ENCODE peak calls at places on chromosomes 2 and 18, in six cellular contexts. T is HepG2, E is A549, J is endothelial cell of umbilical vein, K is H1, Y is K562. O is an unnamed sample.

GRCh38 chr2:11213090-11213638 is 57.9 kb downstream of the SLC66A3 start:
- DNase-seq in E (no peak), K (no peak), T (no peak), Y (no peak), J (no peak), O (no peak)

GRCh38 chr2:202152104-202152771 is 79.2 kb downstream of the KIAA2012 start:
- DNase-seq in E (no peak), J (no peak), Y (no peak), T (no peak), K (no peak), O (no peak)

GRCh38 chr2:190847504-190848201 is 33.0 kb upstream of the GLS start:
- DNase-seq in J (peak), T (no peak), K (no peak), E (no peak), Y (no peak), O (no peak)

GRCh38 chr2:186636800-186637795 is 47.2 kb downstream of the ITGAV start:
- DNase-seq in J (no peak), Y (no peak), T (no peak), K (no peak), E (no peak), O (no peak)

GRCh38 chr2:96642564-96643350 is at the start of gene FER1L5:
- DNase-seq in T (no peak), Y (peak), K (peak), E (no peak), J (no peak), O (peak)

GRCh38 chr18:8454136-8454535 is 155.1 kb upstream of the RAB12 start:
- DNase-seq in K (no peak), E (no peak), T (no peak), Y (no peak), J (no peak), O (no peak)

GRCh38 chr2:218876562-218877219 is 4.0 kb upstream of the WNT10A start:
- DNase-seq in J (peak), T (peak), Y (peak), K (peak), E (peak), O (peak)

GRCh38 chr2:215888680-215889079 is 124.7 kb downstream of the MREG start:
- DNase-seq in K (no peak), J (peak), Y (no peak), T (no peak), E (no peak), O (no peak)

GRCh38 chr18:60549338-60549960 is 176.9 kb upstream of the MC4R start:
- DNase-seq in J (peak), Y (peak), K (no peak), E (peak), T (peak), O (no peak)

GRCh38 chr2:10688921-10689807 is 611 bp downstream of the NOL10 start:
- DNase-seq in E (peak), Y (peak), J (peak), K (no peak), T (no peak), O (no peak)

GRCh38 chr2:207836526-207837133 is 66.9 kb upstream of the FZD5 start:
- DNase-seq in K (peak), T (peak), Y (no peak), J (no peak), E (no peak), O (no peak)

GRCh38 chr18:56973487-56973886 is 173.4 kb upstream of the BOD1L2 start:
- DNase-seq in J (no peak), T (no peak), Y (no peak), K (no peak), E (no peak), O (no peak)

GRCh38 chr18:12946549-12947354 is 1.1 kb upstream of the SEH1L start:
- DNase-seq in T (peak), J (no peak), K (no peak), Y (peak), E (peak), O (peak)

GRCh38 chr18:36420826-36421225 is 123.3 kb downstream of the FHOD3 start:
- DNase-seq in Y (peak), K (no peak), J (no peak), T (no peak), E (no peak), O (no peak)

GRCh38 chr2:15316370-15316814 is 244.7 kb downstream of the NBAS start:
- DNase-seq in Y (no peak), T (no peak), E (no peak), J (no peak), K (no peak), O (peak)

GRCh38 chr2:130190237-130190636 is 8.0 kb downstream of the TUBA3E start:
- DNase-seq in K (no peak), J (no peak), Y (no peak), T (no peak), E (no peak), O (no peak)

GRCh38 chr18:55119434-55119833 is 160.2 kb upstream of the CCDC68 start:
- DNase-seq in T (no peak), J (peak), E (no peak), Y (peak), K (no peak), O (no peak)

GRCh38 chr2:98084151-98084868 is 2.7 kb upstream of the VWA3B start:
- DNase-seq in T (peak), Y (no peak), J (no peak), K (no peak), E (no peak), O (no peak)

GRCh38 chr18:61335737-61336555 is 2.7 kb downstream of the CDH20 start:
- DNase-seq in K (no peak), J (no peak), Y (no peak), T (no peak), E (no peak), O (no peak)

GRCh38 chr2:199977984-199978415 is 22.6 kb downstream of the MAIP1 start:
- DNase-seq in J (peak), Y (no peak), K (no peak), E (no peak), T (peak), O (no peak)

GRCh38 chr18:35026407-35027061 is 14.7 kb upstream of the MAPRE2 start:
- DNase-seq in J (no peak), T (no peak), Y (peak), E (no peak), K (no peak), O (no peak)

GRCh38 chr18:25042641-25043051 is 309.3 kb downstream of the ZNF521 start:
- DNase-seq in T (no peak), Y (no peak), E (no peak), J (peak), K (no peak), O (no peak)

GRCh38 chr2:195656131-195656858 is 731 bp upstream of the SLC39A10 start:
- DNase-seq in K (no peak), E (no peak), Y (no peak), J (no peak), T (no peak), O (no peak)

GRCh38 chr2:127566576-127566975 is 31.1 kb downstream of the MYO7B start:
- DNase-seq in J (no peak), E (no peak), K (no peak), Y (no peak), T (no peak), O (no peak)
- TF ChIP-seq JUN in J (no peak), E (no peak), K (no peak), Y (no peak), T (no peak), O (no peak)

GRCh38 chr2:181178823-181179412 is 198.5 kb downstream of the UBE2E3 start:
- DNase-seq in Y (no peak), K (no peak), T (peak), J (no peak), E (no peak), O (peak)
- TF ChIP-seq JUN in Y (no peak), K (no peak), T (no peak), J (no peak), E (no peak), O (no peak)

DNA sequence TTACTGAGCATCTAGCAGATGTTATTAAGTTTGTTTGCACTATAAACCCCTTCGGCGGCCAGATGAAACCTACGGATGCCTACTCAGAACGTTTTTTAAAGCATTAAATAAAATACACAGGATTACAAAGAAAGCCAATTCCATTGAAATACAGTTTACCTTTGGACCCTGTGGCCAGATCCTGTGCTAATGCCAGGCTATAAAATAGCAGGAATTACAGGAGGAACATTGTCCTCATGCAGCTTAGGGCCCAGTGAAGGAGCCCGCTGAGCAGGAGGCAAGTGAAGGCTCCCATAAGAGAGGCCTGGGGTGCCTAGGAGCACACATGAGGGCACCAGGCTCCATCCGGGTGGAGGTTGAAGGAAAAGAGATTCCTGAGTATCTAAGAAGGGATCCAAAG is 310.4 kb downstream of the MTX2 start:
- DNase-seq in J (no peak), E (no peak), T (no peak), K (no peak), Y (no peak), O (no peak)
- TF ChIP-seq JUN in J (no peak), E (no peak), T (no peak), K (no peak), Y (no peak), O (no peak)

GRCh38 chr18:23908827-23909226 is 105.7 kb upstream of the TTC39C start:
- DNase-seq in J (no peak), E (no peak), K (no peak), T (no peak), Y (no peak), O (no peak)
- TF ChIP-seq JUN in J (no peak), E (no peak), K (no peak), T (no peak), Y (no peak), O (no peak)

GRCh38 chr2:121359170-121359569 is 74.2 kb upstream of the TFCP2L1 start:
- DNase-seq in T (no peak), J (no peak), E (no peak), K (no peak), Y (no peak), O (no peak)
- TF ChIP-seq JUN in T (no peak), J (no peak), E (no peak), K (no peak), Y (no peak), O (no peak)

GRCh38 chr2:165407464-165407863 is 62.0 kb upstream of the CSRNP3 start:
- DNase-seq in Y (no peak), K (no peak), J (no peak), T (no peak), E (no peak), O (no peak)

GRCh38 chr2:165402142-165402541 is 67.4 kb upstream of the CSRNP3 start:
- DNase-seq in Y (no peak), K (no peak), T (no peak), E (no peak), J (peak), O (no peak)

GRCh38 chr2:165410231-165410630 is 59.3 kb upstream of the CSRNP3 start:
- DNase-seq in T (no peak), K (no peak), Y (no peak), J (no peak), E (no peak), O (no peak)

GRCh38 chr2:165408191-165408590 is 61.3 kb upstream of the CSRNP3 start:
- DNase-seq in K (no peak), E (no peak), T (no peak), Y (no peak), J (peak), O (no peak)

DNA sequence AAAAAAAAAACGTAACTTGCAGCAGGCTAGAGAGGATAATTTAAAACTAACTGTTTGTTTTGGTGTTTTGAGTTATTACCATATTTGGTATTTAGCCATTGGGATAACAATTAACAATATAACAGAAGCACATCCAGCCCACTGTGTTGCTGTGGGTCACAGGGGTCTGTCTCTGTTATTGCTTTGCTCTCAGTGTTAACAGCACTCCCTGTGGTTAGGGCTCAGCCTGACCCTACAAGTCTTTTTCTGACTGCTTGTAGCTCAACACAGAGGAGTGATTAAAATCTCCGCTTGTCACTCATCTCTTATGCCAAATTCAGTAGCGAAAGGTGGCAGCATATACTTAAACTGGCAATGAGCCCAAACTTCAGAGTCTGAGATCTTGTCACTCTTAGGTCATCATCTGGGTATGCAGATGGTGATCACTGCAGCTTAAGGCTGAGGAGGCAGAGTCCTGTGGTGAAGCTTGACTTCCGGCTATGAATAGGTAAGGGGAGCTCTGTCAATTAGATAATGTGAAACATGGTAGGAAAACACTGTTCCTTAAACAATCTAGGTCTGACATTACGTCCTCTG is 63.4 kb upstream of the CSRNP3 start:
- DNase-seq in J (no peak), K (no peak), T (no peak), Y (no peak), E (no peak), O (no peak)
- TF ChIP-seq JUN in J (no peak), K (no peak), T (no peak), Y (no peak), E (no peak), O (no peak)

GRCh38 chr18:7202119-7202680 is 28.7 kb upstream of the LRRC30 start:
- DNase-seq in Y (no peak), J (no peak), K (no peak), E (no peak), T (no peak), O (no peak)
- TF ChIP-seq JUN in Y (no peak), J (no peak), K (no peak), E (no peak), T (no peak), O (no peak)

DNA sequence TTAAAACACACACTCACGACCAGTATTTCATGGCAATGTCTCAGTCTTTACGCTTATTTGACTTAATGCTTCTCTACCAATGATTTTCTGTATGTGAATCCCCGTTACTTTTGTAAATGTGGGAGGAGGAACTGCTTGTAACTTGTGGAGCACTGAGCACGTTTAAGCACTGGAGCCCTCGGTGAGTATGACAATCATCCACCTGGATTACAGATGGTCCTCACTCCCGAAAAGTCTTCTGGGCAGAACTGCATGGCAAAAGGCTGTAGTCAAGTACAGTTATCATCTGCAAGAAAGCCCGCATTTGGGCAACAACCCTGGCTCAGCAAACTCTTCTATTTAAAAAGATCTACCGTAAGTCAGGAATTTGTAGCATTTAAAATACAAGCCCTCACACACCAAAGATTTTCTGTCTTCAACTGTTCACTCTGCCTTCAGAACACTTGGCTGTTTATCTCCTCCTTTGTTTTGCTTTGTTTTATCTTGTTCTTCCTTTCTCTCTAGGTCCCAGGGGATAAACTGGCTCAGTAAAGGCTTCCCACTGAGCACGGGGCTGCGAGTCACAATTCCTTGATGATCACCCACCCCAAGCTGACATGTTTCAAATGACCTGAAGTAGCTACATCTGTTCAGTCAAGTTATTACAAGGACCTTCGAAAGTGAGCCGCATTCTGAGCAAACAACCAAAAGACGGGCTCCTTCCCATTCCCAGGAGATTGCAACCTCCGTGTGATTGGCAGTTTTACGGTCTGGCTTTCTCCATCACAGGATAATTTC is 102.2 kb downstream of the DLGAP1 start:
- DNase-seq in J (no peak), E (no peak), K (no peak), T (no peak), Y (no peak), O (no peak)
- TF ChIP-seq JUN in J (no peak), E (no peak), K (no peak), T (no peak), Y (no peak), O (no peak)

GRCh38 chr2:3805120-3805519 is 101.7 kb downstream of the DCDC2C start:
- DNase-seq in J (no peak), Y (peak), E (peak), T (peak), K (peak), O (no peak)
- TF ChIP-seq JUN in J (no peak), Y (no peak), E (no peak), T (no peak), K (no peak), O (no peak)

GRCh38 chr2:157911646-157912217 is 35.6 kb upstream of the ACVR1 start:
- DNase-seq in E (no peak), Y (no peak), K (no peak), J (no peak), T (no peak), O (no peak)
- TF ChIP-seq JUN in E (no peak), Y (no peak), K (no peak), J (no peak), T (no peak), O (no peak)

O was measured in WTC11.